ENCODE peak calls at places on chromosomes 4 and X, in four cellular contexts. K, R, P and L are unnamed samples.

GRCh38 chr4:1711055-1711905 is 839 bp downstream of the SLBP start:
- DNase-seq in K (no peak), R (no peak), P (no peak), L (peak; percentile 21)

GRCh38 chrX:145910017-145910416 is 92.4 kb downstream of the SLITRK2 start:
- DNase-seq in K (no peak), R (no peak), P (no peak), L (no peak)

GRCh38 chr4:98744372-98745150 is 86.2 kb upstream of the TSPAN5 start:
- DNase-seq in K (no peak), R (no peak), P (no peak), L (no peak)

GRCh38 chr4:186592450-186592849 is 37.1 kb upstream of the MTNR1A start:
- DNase-seq in K (no peak), R (no peak), P (no peak), L (no peak)

GRCh38 chr4:39495446-39496208 is 31.6 kb downstream of the UGDH start:
- DNase-seq in K (no peak), R (no peak), P (no peak), L (no peak)

GRCh38 chr4:109683621-109684253 is 19.5 kb downstream of the CASP6 start:
- DNase-seq in K (no peak), R (no peak), P (no peak), L (no peak)

GRCh38 chrX:46308106-46308505 is 237.1 kb downstream of the ZNF674 start:
- DNase-seq in K (no peak), R (no peak), P (no peak), L (no peak)

GRCh38 chr4:101019941-101020401 is 327.4 kb downstream of the PPP3CA start:
- DNase-seq in K (no peak), R (no peak), P (no peak), L (no peak)

GRCh38 chrX:106246511-106246910 is 78.4 kb downstream of the PWWP3B start:
- DNase-seq in K (no peak), R (no peak), P (no peak), L (no peak)

GRCh38 chr4:54942735-54943134 is 182.7 kb downstream of the KDR start:
- DNase-seq in K (peak; percentile 50), R (no peak), P (no peak), L (no peak)

GRCh38 chr4:124111922-124112321 is 600.6 kb downstream of the ANKRD50 start:
- DNase-seq in K (peak; percentile 1), R (peak; percentile 17), P (peak; percentile 3), L (peak; percentile 14)

GRCh38 chr4:8472166-8472688 is 31.6 kb downstream of the TRMT44 start:
- DNase-seq in K (no peak), R (no peak), P (no peak), L (no peak)